ENCODE peak calls at places on chromosomes 13 and 19, in eight cellular contexts. G, O, W, X, P, H, R and M are unnamed samples.

GRCh38 chr19:44905437-44906160 is at the start of gene APOE:
- DNase-seq in O (no peak), G (no peak), R (peak; percentile 92), X (no peak), W (no peak), P (peak; percentile 65), H (peak; percentile 27), M (peak; percentile 72)

GRCh38 chr19:29810504-29810871 is 1.3 kb upstream of the CCNE1 start:
- DNase-seq in O (peak; percentile 18), X (peak; percentile 16), G (peak; percentile 31), R (no peak), H (peak; percentile 65), P (no peak), W (no peak), M (no peak)

GRCh38 chr13:32737111-32737571 is 150.9 kb downstream of the PDS5B start:
- DNase-seq in X (no peak), R (no peak), H (no peak), P (peak; percentile 18), W (no peak), O (no peak), G (peak; percentile 51), M (no peak)

GRCh38 chr13:102729560-102730275 is 34.9 kb upstream of the METTL21C start:
- DNase-seq in R (no peak), O (no peak), X (peak; percentile 57), P (no peak), W (no peak), H (no peak), G (peak; percentile 92), M (no peak)

GRCh38 chr13:85009447-85009846 is 789.8 kb downstream of the SLITRK6 start:
- DNase-seq in X (no peak), P (no peak), W (no peak), H (no peak), G (no peak), O (no peak), R (no peak), M (no peak)

GRCh38 chr19:13396256-13397080 is 109.8 kb downstream of the CACNA1A start:
- DNase-seq in W (no peak), O (peak; percentile 19), R (peak; percentile 94), H (peak; percentile 65), X (peak; percentile 85), P (peak; percentile 39), G (peak; percentile 87), M (peak; percentile 64)

GRCh38 chr13:114022309-114022669 is 48.4 kb upstream of the C13orf46 start:
- DNase-seq in R (no peak), P (no peak), O (no peak), X (no peak), G (no peak), W (no peak), H (no peak), M (no peak)

GRCh38 chr13:93547886-93548285 is 321.3 kb downstream of the GPC6 start:
- DNase-seq in P (no peak), R (no peak), X (no peak), H (no peak), W (no peak), G (no peak), O (no peak), M (no peak)

GRCh38 chr13:28492527-28493367 is 2.2 kb downstream of the FLT1 start:
- DNase-seq in X (peak; percentile 48), R (peak; percentile 59), H (no peak), O (peak; percentile 77), W (no peak), P (no peak), G (no peak), M (peak; percentile 33)

GRCh38 chr13:32587774-32588165 is 1.5 kb downstream of the PDS5B start:
- DNase-seq in H (no peak), G (peak; percentile 46), O (no peak), X (no peak), P (no peak), W (no peak), R (no peak), M (peak; percentile 27)